ENCODE peak calls at places on chromosomes 1 and 21, in ten cellular contexts. One of them, this sample, is unnamed.

GRCh38 chr1:51300270-51300669 is 30.1 kb downstream of the TTC39A start:
- DNase-seq in CD8-positive, alpha-beta T cell: no peak
- DNase-seq in IMR-90: no peak
- DNase-seq in posterior cingulate gyrus: peak; percentile 4
- DNase-seq in activated CD4-positive, alpha-beta memory T cell treated with anti-CD3 and anti-CD28 coated beads, Interleukin-2, amount 10 ng/mL, durations not matched to agents 7 days and 5 days: no peak
- DNase-seq in Calu3: no peak
- DNase-seq in heart right ventricle: no peak
- DNase-seq in NCI-H2171: no peak
- DNase-seq in T follicular helper cell: no peak
- DNase-seq in Kasumi-1: no peak
- DNase-seq in this sample: no peak

GRCh38 chr1:151655362-151655761 is 43.5 kb downstream of the SNX27 start:
- DNase-seq in posterior cingulate gyrus: no peak
- DNase-seq in IMR-90: peak; percentile 13
- DNase-seq in Calu3: no peak
- DNase-seq in NCI-H2171: no peak
- DNase-seq in T follicular helper cell: no peak
- DNase-seq in activated CD4-positive, alpha-beta memory T cell treated with anti-CD3 and anti-CD28 coated beads, Interleukin-2, amount 10 ng/mL, durations not matched to agents 7 days and 5 days: no peak
- DNase-seq in Kasumi-1: peak; percentile 21
- DNase-seq in heart right ventricle: no peak
- DNase-seq in CD8-positive, alpha-beta T cell: no peak
- DNase-seq in this sample: no peak

GRCh38 chr1:48003741-48004503 is 6.7 kb upstream of the TRABD2B start:
- DNase-seq in NCI-H2171: peak; percentile 47
- DNase-seq in CD8-positive, alpha-beta T cell: no peak
- DNase-seq in posterior cingulate gyrus: no peak
- DNase-seq in activated CD4-positive, alpha-beta memory T cell treated with anti-CD3 and anti-CD28 coated beads, Interleukin-2, amount 10 ng/mL, durations not matched to agents 7 days and 5 days: no peak
- DNase-seq in Calu3: peak; percentile 24
- DNase-seq in IMR-90: no peak
- DNase-seq in Kasumi-1: no peak
- DNase-seq in T follicular helper cell: no peak
- DNase-seq in heart right ventricle: no peak
- DNase-seq in this sample: no peak

GRCh38 chr1:180917306-180918065 is 4.8 kb downstream of the KIAA1614 start:
- DNase-seq in Calu3: no peak
- DNase-seq in posterior cingulate gyrus: peak; percentile 85
- DNase-seq in CD8-positive, alpha-beta T cell: no peak
- DNase-seq in heart right ventricle: no peak
- DNase-seq in activated CD4-positive, alpha-beta memory T cell treated with anti-CD3 and anti-CD28 coated beads, Interleukin-2, amount 10 ng/mL, durations not matched to agents 7 days and 5 days: no peak
- DNase-seq in IMR-90: peak; percentile 15
- DNase-seq in T follicular helper cell: no peak
- DNase-seq in Kasumi-1: peak; percentile 78
- DNase-seq in NCI-H2171: no peak
- DNase-seq in this sample: no peak

GRCh38 chr21:41660748-41661147 is 106.1 kb downstream of the RIPK4 start:
- DNase-seq in T follicular helper cell: no peak
- DNase-seq in IMR-90: no peak
- DNase-seq in activated CD4-positive, alpha-beta memory T cell treated with anti-CD3 and anti-CD28 coated beads, Interleukin-2, amount 10 ng/mL, durations not matched to agents 7 days and 5 days: no peak
- DNase-seq in heart right ventricle: no peak
- DNase-seq in NCI-H2171: no peak
- DNase-seq in Calu3: no peak
- DNase-seq in posterior cingulate gyrus: peak; percentile 66
- DNase-seq in Kasumi-1: no peak
- DNase-seq in CD8-positive, alpha-beta T cell: no peak
- DNase-seq in this sample: no peak

GRCh38 chr1:9265966-9266365 is 26.7 kb upstream of the SPSB1 start:
- DNase-seq in Calu3: no peak
- DNase-seq in heart right ventricle: no peak
- DNase-seq in CD8-positive, alpha-beta T cell: no peak
- DNase-seq in NCI-H2171: no peak
- DNase-seq in Kasumi-1: no peak
- DNase-seq in posterior cingulate gyrus: peak; percentile 76
- DNase-seq in activated CD4-positive, alpha-beta memory T cell treated with anti-CD3 and anti-CD28 coated beads, Interleukin-2, amount 10 ng/mL, durations not matched to agents 7 days and 5 days: no peak
- DNase-seq in IMR-90: no peak
- DNase-seq in T follicular helper cell: no peak
- DNase-seq in this sample: no peak

GRCh38 chr1:33410091-33410701 is 20.7 kb downstream of the PHC2 start:
- DNase-seq in CD8-positive, alpha-beta T cell: no peak
- DNase-seq in T follicular helper cell: no peak
- DNase-seq in NCI-H2171: no peak
- DNase-seq in Kasumi-1: no peak
- DNase-seq in activated CD4-positive, alpha-beta memory T cell treated with anti-CD3 and anti-CD28 coated beads, Interleukin-2, amount 10 ng/mL, durations not matched to agents 7 days and 5 days: no peak
- DNase-seq in Calu3: no peak
- DNase-seq in heart right ventricle: no peak
- DNase-seq in posterior cingulate gyrus: peak; percentile 77
- DNase-seq in IMR-90: peak; percentile 60
- DNase-seq in this sample: no peak

GRCh38 chr1:28449904-28450303 is 55.9 kb upstream of the RCC1 start:
- DNase-seq in Kasumi-1: peak; percentile 52
- DNase-seq in posterior cingulate gyrus: no peak
- DNase-seq in activated CD4-positive, alpha-beta memory T cell treated with anti-CD3 and anti-CD28 coated beads, Interleukin-2, amount 10 ng/mL, durations not matched to agents 7 days and 5 days: peak; percentile 68
- DNase-seq in CD8-positive, alpha-beta T cell: no peak
- DNase-seq in NCI-H2171: no peak
- DNase-seq in heart right ventricle: peak; percentile 36
- DNase-seq in T follicular helper cell: no peak
- DNase-seq in IMR-90: no peak
- DNase-seq in Calu3: no peak
- DNase-seq in this sample: peak; percentile 34

GRCh38 chr1:1202831-1203560 is 3.4 kb downstream of the TNFRSF18 start:
- DNase-seq in Calu3: no peak
- DNase-seq in CD8-positive, alpha-beta T cell: no peak
- DNase-seq in activated CD4-positive, alpha-beta memory T cell treated with anti-CD3 and anti-CD28 coated beads, Interleukin-2, amount 10 ng/mL, durations not matched to agents 7 days and 5 days: no peak
- DNase-seq in Kasumi-1: no peak
- DNase-seq in NCI-H2171: peak; percentile 51
- DNase-seq in heart right ventricle: no peak
- DNase-seq in IMR-90: no peak
- DNase-seq in T follicular helper cell: no peak
- DNase-seq in posterior cingulate gyrus: peak; percentile 70
- DNase-seq in this sample: no peak

GRCh38 chr21:36718951-36719501 is 20.1 kb downstream of the SIM2 start:
- DNase-seq in posterior cingulate gyrus: peak; percentile 96
- DNase-seq in heart right ventricle: no peak
- DNase-seq in CD8-positive, alpha-beta T cell: no peak
- DNase-seq in Calu3: peak; percentile 82
- DNase-seq in activated CD4-positive, alpha-beta memory T cell treated with anti-CD3 and anti-CD28 coated beads, Interleukin-2, amount 10 ng/mL, durations not matched to agents 7 days and 5 days: no peak
- DNase-seq in T follicular helper cell: no peak
- DNase-seq in NCI-H2171: no peak
- DNase-seq in IMR-90: no peak
- DNase-seq in Kasumi-1: no peak
- DNase-seq in this sample: no peak

GRCh38 chr1:15083578-15083977 is 70.0 kb upstream of the TMEM51 start:
- DNase-seq in Calu3: no peak
- DNase-seq in IMR-90: peak; percentile 15
- DNase-seq in activated CD4-positive, alpha-beta memory T cell treated with anti-CD3 and anti-CD28 coated beads, Interleukin-2, amount 10 ng/mL, durations not matched to agents 7 days and 5 days: no peak
- DNase-seq in CD8-positive, alpha-beta T cell: no peak
- DNase-seq in heart right ventricle: no peak
- DNase-seq in NCI-H2171: no peak
- DNase-seq in Kasumi-1: no peak
- DNase-seq in T follicular helper cell: no peak
- DNase-seq in posterior cingulate gyrus: peak; percentile 55
- DNase-seq in this sample: peak; percentile 34

This sample was measured in HT1080.